ENCODE peak calls at places on chromosomes 13 and 19, in four cellular contexts. K is LoVo, L is NCI-H510A, G is non-pigmented ciliary epithelial cell. S is an unnamed sample.

GRCh38 chr13:49256841-49257240 is 9.1 kb downstream of the CDADC1 start:
- DNase-seq in K (no peak), L (no peak), G (no peak), S (no peak)

GRCh38 chr19:14063100-14063499 is 1.2 kb upstream of the PALM3 start:
- DNase-seq in K (no peak), L (no peak), G (no peak), S (no peak)

GRCh38 chr19:30339624-30340525 is 32.3 kb upstream of the ZNF536 start:
- DNase-seq in K (no peak), L (no peak), G (no peak), S (no peak)

GRCh38 chr13:100630564-100630963 is 42.0 kb upstream of the GGACT start:
- DNase-seq in K (no peak), L (no peak), G (no peak), S (no peak)

GRCh38 chr13:107185889-107186288 is 618.0 kb upstream of the ARGLU1 start:
- DNase-seq in K (no peak), L (no peak), G (peak), S (no peak)

GRCh38 chr19:23436318-23436717 is 41.0 kb upstream of the ZNF91 start:
- DNase-seq in K (no peak), L (no peak), G (no peak), S (no peak)

GRCh38 chr13:77918391-77919261 is at the start of gene EDNRB:
- DNase-seq in K (no peak), L (no peak), G (no peak), S (no peak)

GRCh38 chr13:46844431-46844830 is 47.5 kb upstream of the ESD start:
- DNase-seq in K (no peak), L (no peak), G (no peak), S (no peak)

GRCh38 chr13:76527041-76527440 is 359.2 kb downstream of the KCTD12 start:
- DNase-seq in K (no peak), L (no peak), G (no peak), S (no peak)

S was measured in Calu3.